ENCODE peak calls at places on chromosomes 6 and 20, in nine cellular contexts. One of them, this sample, is unnamed.

GRCh38 chr6:57141451-57142177 is 30.5 kb upstream of the BAG2 start:
- DNase-seq in IMR-90: peak; percentile 5
- DNase-seq in spleen: no peak
- DNase-seq in NB4: no peak
- DNase-seq in body of pancreas: no peak
- DNase-seq in ovary: no peak
- DNase-seq in uterus: no peak
- DNase-seq in breast epithelium: no peak
- DNase-seq in lower leg skin: no peak
- DNase-seq in this sample: no peak

GRCh38 chr6:85395746-85396145 is 54.1 kb upstream of the NT5E start:
- DNase-seq in uterus: no peak
- DNase-seq in lower leg skin: no peak
- DNase-seq in breast epithelium: no peak
- DNase-seq in ovary: no peak
- DNase-seq in IMR-90: no peak
- DNase-seq in body of pancreas: no peak
- DNase-seq in NB4: no peak
- DNase-seq in spleen: no peak
- DNase-seq in this sample: no peak

GRCh38 chr20:61295726-61296628 is 43.9 kb downstream of the CDH4 start:
- DNase-seq in IMR-90: no peak
- DNase-seq in lower leg skin: no peak
- DNase-seq in ovary: no peak
- DNase-seq in body of pancreas: no peak
- DNase-seq in spleen: peak; percentile 71
- DNase-seq in breast epithelium: no peak
- DNase-seq in NB4: no peak
- DNase-seq in uterus: no peak
- DNase-seq in this sample: no peak

GRCh38 chr20:63782051-63782471 is 42.5 kb downstream of the SLC2A4RG start:
- DNase-seq in body of pancreas: no peak
- DNase-seq in spleen: no peak
- DNase-seq in lower leg skin: no peak
- DNase-seq in ovary: no peak
- DNase-seq in uterus: no peak
- DNase-seq in breast epithelium: no peak
- DNase-seq in NB4: no peak
- DNase-seq in IMR-90: no peak
- DNase-seq in this sample: no peak

GRCh38 chr6:168303982-168304751 is 15.4 kb downstream of the DACT2 start:
- DNase-seq in spleen: peak; percentile 70
- DNase-seq in uterus: no peak
- DNase-seq in lower leg skin: no peak
- DNase-seq in NB4: no peak
- DNase-seq in body of pancreas: no peak
- DNase-seq in breast epithelium: no peak
- DNase-seq in ovary: no peak
- DNase-seq in IMR-90: no peak
- DNase-seq in this sample: no peak

GRCh38 chr20:63487116-63487764 is 11.6 kb downstream of the EEF1A2 start:
- DNase-seq in NB4: no peak
- DNase-seq in uterus: no peak
- DNase-seq in IMR-90: no peak
- DNase-seq in body of pancreas: no peak
- DNase-seq in ovary: no peak
- DNase-seq in spleen: no peak
- DNase-seq in lower leg skin: no peak
- DNase-seq in breast epithelium: no peak
- DNase-seq in this sample: no peak

GRCh38 chr6:106974999-106975698 is 620 bp upstream of the CD24 start:
- DNase-seq in lower leg skin: no peak
- DNase-seq in NB4: peak; percentile 62
- DNase-seq in breast epithelium: peak; percentile 69
- DNase-seq in ovary: no peak
- DNase-seq in body of pancreas: peak; percentile 75
- DNase-seq in uterus: no peak
- DNase-seq in spleen: peak; percentile 92
- DNase-seq in IMR-90: no peak
- DNase-seq in this sample: peak; percentile 39

GRCh38 chr20:57440678-57441509 is 49.7 kb downstream of the RBM38 start:
- DNase-seq in IMR-90: peak; percentile 66
- DNase-seq in breast epithelium: peak; percentile 65
- DNase-seq in ovary: peak; percentile 82
- DNase-seq in lower leg skin: peak; percentile 35
- DNase-seq in NB4: no peak
- DNase-seq in uterus: peak; percentile 84
- DNase-seq in body of pancreas: peak; percentile 93
- DNase-seq in spleen: peak; percentile 86
- DNase-seq in this sample: peak; percentile 86

GRCh38 chr20:63745424-63745805 is 5.8 kb downstream of the SLC2A4RG start:
- DNase-seq in lower leg skin: no peak
- DNase-seq in IMR-90: no peak
- DNase-seq in spleen: no peak
- DNase-seq in breast epithelium: no peak
- DNase-seq in body of pancreas: no peak
- DNase-seq in NB4: no peak
- DNase-seq in ovary: no peak
- DNase-seq in uterus: no peak
- DNase-seq in this sample: no peak

GRCh38 chr6:7821426-7821825 is 89.2 kb downstream of the TXNDC5 start:
- DNase-seq in uterus: no peak
- DNase-seq in IMR-90: peak; percentile 34
- DNase-seq in spleen: no peak
- DNase-seq in body of pancreas: no peak
- DNase-seq in lower leg skin: no peak
- DNase-seq in NB4: no peak
- DNase-seq in ovary: no peak
- DNase-seq in breast epithelium: no peak
- DNase-seq in this sample: no peak

GRCh38 chr20:38441916-38442315 is 6.8 kb upstream of the SNHG17 start:
- DNase-seq in breast epithelium: no peak
- DNase-seq in uterus: no peak
- DNase-seq in ovary: no peak
- DNase-seq in NB4: no peak
- DNase-seq in lower leg skin: no peak
- DNase-seq in body of pancreas: no peak
- DNase-seq in IMR-90: no peak
- DNase-seq in spleen: no peak
- DNase-seq in this sample: no peak
- TF ChIP-seq CTCF in breast epithelium: no peak
- TF ChIP-seq CTCF in uterus: no peak
- TF ChIP-seq CTCF in ovary: no peak
- TF ChIP-seq CTCF in NB4: no peak
- TF ChIP-seq CTCF in lower leg skin: no peak
- TF ChIP-seq CTCF in body of pancreas: no peak
- TF ChIP-seq CTCF in IMR-90: no peak
- TF ChIP-seq CTCF in spleen: no peak
- TF ChIP-seq CTCF in this sample: no peak

GRCh38 chr6:146895772-146896061 is 296.9 kb downstream of the ADGB start:
- DNase-seq in uterus: no peak
- DNase-seq in lower leg skin: no peak
- DNase-seq in spleen: no peak
- DNase-seq in ovary: no peak
- DNase-seq in body of pancreas: no peak
- DNase-seq in breast epithelium: no peak
- DNase-seq in IMR-90: no peak
- DNase-seq in NB4: no peak
- DNase-seq in this sample: no peak
- TF ChIP-seq POLR2A in uterus: no peak
- TF ChIP-seq POLR2A in lower leg skin: no peak
- TF ChIP-seq POLR2A in spleen: no peak
- TF ChIP-seq POLR2A in ovary: no peak
- TF ChIP-seq POLR2A in body of pancreas: no peak
- TF ChIP-seq POLR2A in breast epithelium: no peak
- TF ChIP-seq POLR2A in IMR-90: no peak
- TF ChIP-seq POLR2A in NB4: no peak
- TF ChIP-seq POLR2A in this sample: no peak

DNA sequence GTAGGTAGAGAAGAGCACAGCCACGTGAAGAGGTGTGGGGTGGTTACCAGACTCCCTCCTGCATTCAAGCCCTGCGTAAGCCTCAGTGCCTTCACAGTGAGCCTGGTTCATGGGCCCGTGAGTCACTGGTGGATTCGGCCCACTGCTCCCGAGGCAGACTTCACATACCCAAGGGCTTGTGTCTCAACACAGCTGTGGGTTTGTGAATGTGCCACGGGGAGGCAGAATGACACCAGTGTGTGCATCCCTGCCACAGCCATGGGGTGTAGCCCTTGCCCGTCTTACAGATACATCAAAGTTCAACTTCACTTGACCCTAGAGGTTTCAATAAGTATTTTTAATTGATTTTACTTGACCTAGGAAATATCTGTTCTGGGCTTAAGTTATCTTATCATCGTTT is 108.5 kb downstream of the MAP3K4 start:
- DNase-seq in lower leg skin: no peak
- DNase-seq in IMR-90: no peak
- DNase-seq in uterus: no peak
- DNase-seq in NB4: no peak
- DNase-seq in spleen: no peak
- DNase-seq in body of pancreas: no peak
- DNase-seq in ovary: no peak
- DNase-seq in breast epithelium: no peak
- DNase-seq in this sample: no peak
- TF ChIP-seq CTCF in lower leg skin: no peak
- TF ChIP-seq CTCF in IMR-90: no peak
- TF ChIP-seq CTCF in uterus: no peak
- TF ChIP-seq CTCF in NB4: no peak
- TF ChIP-seq CTCF in spleen: no peak
- TF ChIP-seq CTCF in body of pancreas: no peak
- TF ChIP-seq CTCF in ovary: no peak
- TF ChIP-seq CTCF in breast epithelium: no peak
- TF ChIP-seq CTCF in this sample: no peak

GRCh38 chr6:36825452-36825851 is 13.8 kb downstream of the CPNE5 start:
- DNase-seq in body of pancreas: no peak
- DNase-seq in lower leg skin: no peak
- DNase-seq in NB4: no peak
- DNase-seq in uterus: no peak
- DNase-seq in breast epithelium: no peak
- DNase-seq in ovary: no peak
- DNase-seq in IMR-90: no peak
- DNase-seq in spleen: no peak
- DNase-seq in this sample: no peak

GRCh38 chr6:36829919-36830544 is 9.2 kb downstream of the CPNE5 start:
- DNase-seq in body of pancreas: peak; percentile 92
- DNase-seq in NB4: no peak
- DNase-seq in uterus: peak; percentile 83
- DNase-seq in ovary: peak; percentile 83
- DNase-seq in breast epithelium: peak; percentile 78
- DNase-seq in IMR-90: peak; percentile 22
- DNase-seq in spleen: no peak
- DNase-seq in lower leg skin: peak; percentile 66
- DNase-seq in this sample: peak; percentile 84

GRCh38 chr6:36825996-36826395 is 13.2 kb downstream of the CPNE5 start:
- DNase-seq in body of pancreas: no peak
- DNase-seq in ovary: no peak
- DNase-seq in lower leg skin: no peak
- DNase-seq in spleen: no peak
- DNase-seq in IMR-90: no peak
- DNase-seq in breast epithelium: no peak
- DNase-seq in NB4: no peak
- DNase-seq in uterus: no peak
- DNase-seq in this sample: no peak

GRCh38 chr6:36826520-36827227 is 12.6 kb downstream of the CPNE5 start:
- DNase-seq in body of pancreas: no peak
- DNase-seq in IMR-90: peak; percentile 16
- DNase-seq in spleen: no peak
- DNase-seq in breast epithelium: no peak
- DNase-seq in NB4: peak; percentile 58
- DNase-seq in ovary: no peak
- DNase-seq in uterus: no peak
- DNase-seq in lower leg skin: no peak
- DNase-seq in this sample: no peak

DNA sequence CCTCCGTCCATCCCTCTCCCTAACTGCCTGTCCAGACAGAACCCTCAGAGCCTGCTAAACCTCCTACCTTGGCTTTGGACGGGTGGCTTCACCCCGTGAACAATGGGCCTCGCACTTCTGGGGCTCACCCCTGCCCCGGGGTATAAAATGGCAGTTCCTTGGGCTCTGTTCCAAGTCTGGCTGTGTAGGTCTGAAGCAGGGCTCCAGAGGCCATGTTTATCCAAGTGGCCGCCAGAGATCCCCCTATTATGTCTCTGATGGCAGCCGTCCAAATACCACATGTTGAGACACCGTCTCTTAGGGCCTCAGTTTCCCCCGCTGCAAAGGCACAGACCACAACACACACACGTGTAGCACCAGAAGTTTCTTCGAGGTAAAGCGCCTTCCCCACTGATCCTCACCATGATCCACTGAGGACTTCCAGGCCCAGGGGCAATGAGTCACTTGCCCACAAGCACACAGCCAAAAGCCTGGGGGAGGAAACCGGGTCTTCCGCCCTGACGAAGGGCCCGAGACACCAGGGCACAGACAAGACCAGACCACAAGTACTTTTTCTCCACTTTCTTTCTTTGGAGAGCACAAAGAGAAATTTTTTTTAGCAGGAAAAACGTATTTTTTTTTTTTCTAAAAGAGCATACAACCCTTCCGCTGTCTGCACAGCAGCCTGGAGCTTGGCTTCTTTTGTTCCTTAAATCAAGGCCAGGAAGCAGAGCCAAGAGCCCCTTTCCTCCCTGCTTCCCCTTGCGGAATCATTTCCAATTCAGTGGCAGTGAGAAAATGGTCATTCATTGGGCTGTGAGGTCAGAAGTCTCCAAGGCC is 11.8 kb downstream of the CPNE5 start:
- DNase-seq in ovary: no peak
- DNase-seq in spleen: peak; percentile 80
- DNase-seq in body of pancreas: no peak
- DNase-seq in NB4: peak; percentile 97
- DNase-seq in breast epithelium: no peak
- DNase-seq in lower leg skin: no peak
- DNase-seq in IMR-90: peak; percentile 70
- DNase-seq in uterus: peak; percentile 61
- DNase-seq in this sample: no peak
- TF ChIP-seq POLR2A in ovary: no peak
- TF ChIP-seq POLR2A in spleen: no peak
- TF ChIP-seq POLR2A in body of pancreas: no peak
- TF ChIP-seq POLR2A in NB4: no peak
- TF ChIP-seq POLR2A in breast epithelium: no peak
- TF ChIP-seq POLR2A in lower leg skin: no peak
- TF ChIP-seq POLR2A in IMR-90: no peak
- TF ChIP-seq POLR2A in uterus: no peak
- TF ChIP-seq POLR2A in this sample: no peak